ENCODE peak calls at places on chromosomes 3 and 15, in five cellular contexts. One of them, this sample, is unnamed.

GRCh38 chr3:97821413-97821809 is 400 bp upstream of the CRYBG3 start:
- DNase-seq in activated gamma-delta T cell treated with Interleukin-2 at 50 U/mL for 16 hours: peak
- DNase-seq in A549: no peak
- DNase-seq in fibroblast of the aortic adventitia: peak
- DNase-seq in NCI-H146: peak
- DNase-seq in this sample: peak

GRCh38 chr15:52699457-52699856 is 20.3 kb upstream of the ATOSA start:
- DNase-seq in A549: no peak
- DNase-seq in NCI-H146: peak
- DNase-seq in activated gamma-delta T cell treated with Interleukin-2 at 50 U/mL for 16 hours: no peak
- DNase-seq in fibroblast of the aortic adventitia: no peak
- DNase-seq in this sample: no peak

GRCh38 chr15:92869263-92869940 is 30.7 kb upstream of the CHD2 start:
- DNase-seq in activated gamma-delta T cell treated with Interleukin-2 at 50 U/mL for 16 hours: no peak
- DNase-seq in fibroblast of the aortic adventitia: peak
- DNase-seq in A549: peak
- DNase-seq in NCI-H146: no peak
- DNase-seq in this sample: peak

GRCh38 chr3:37245003-37245402 is 70.6 kb upstream of the LRRFIP2 start:
- DNase-seq in A549: no peak
- DNase-seq in fibroblast of the aortic adventitia: no peak
- DNase-seq in NCI-H146: no peak
- DNase-seq in activated gamma-delta T cell treated with Interleukin-2 at 50 U/mL for 16 hours: no peak
- DNase-seq in this sample: no peak

GRCh38 chr15:80203361-80203885 is 48.6 kb downstream of the CTXND1 start:
- DNase-seq in A549: no peak
- DNase-seq in activated gamma-delta T cell treated with Interleukin-2 at 50 U/mL for 16 hours: no peak
- DNase-seq in NCI-H146: no peak
- DNase-seq in fibroblast of the aortic adventitia: no peak
- DNase-seq in this sample: no peak

GRCh38 chr3:46065294-46065705 is 38.0 kb upstream of the XCR1 start:
- DNase-seq in A549: no peak
- DNase-seq in NCI-H146: peak
- DNase-seq in activated gamma-delta T cell treated with Interleukin-2 at 50 U/mL for 16 hours: peak
- DNase-seq in fibroblast of the aortic adventitia: no peak
- DNase-seq in this sample: no peak

GRCh38 chr15:97084650-97085049 is 754.1 kb downstream of the NR2F2 start:
- DNase-seq in NCI-H146: no peak
- DNase-seq in activated gamma-delta T cell treated with Interleukin-2 at 50 U/mL for 16 hours: no peak
- DNase-seq in fibroblast of the aortic adventitia: no peak
- DNase-seq in A549: no peak
- DNase-seq in this sample: peak

GRCh38 chr3:14460342-14461005 is 58.1 kb downstream of the SLC6A6 start:
- DNase-seq in fibroblast of the aortic adventitia: peak
- DNase-seq in A549: peak
- DNase-seq in activated gamma-delta T cell treated with Interleukin-2 at 50 U/mL for 16 hours: no peak
- DNase-seq in NCI-H146: no peak
- DNase-seq in this sample: peak

GRCh38 chr15:59644757-59645156 is 12.6 kb downstream of the GTF2A2 start:
- DNase-seq in activated gamma-delta T cell treated with Interleukin-2 at 50 U/mL for 16 hours: no peak
- DNase-seq in NCI-H146: no peak
- DNase-seq in fibroblast of the aortic adventitia: no peak
- DNase-seq in A549: no peak
- DNase-seq in this sample: no peak

GRCh38 chr15:61003683-61004299 is 225.3 kb downstream of the RORA start:
- DNase-seq in fibroblast of the aortic adventitia: no peak
- DNase-seq in A549: no peak
- DNase-seq in NCI-H146: no peak
- DNase-seq in activated gamma-delta T cell treated with Interleukin-2 at 50 U/mL for 16 hours: no peak
- DNase-seq in this sample: no peak

GRCh38 chr3:63791974-63792373 is 27.1 kb upstream of the C3orf49 start:
- DNase-seq in A549: peak
- DNase-seq in NCI-H146: no peak
- DNase-seq in fibroblast of the aortic adventitia: peak
- DNase-seq in activated gamma-delta T cell treated with Interleukin-2 at 50 U/mL for 16 hours: no peak
- DNase-seq in this sample: peak

GRCh38 chr3:111588527-111588926 is 6.6 kb downstream of the ZBED2 start:
- DNase-seq in activated gamma-delta T cell treated with Interleukin-2 at 50 U/mL for 16 hours: no peak
- DNase-seq in A549: no peak
- DNase-seq in fibroblast of the aortic adventitia: peak
- DNase-seq in NCI-H146: no peak
- DNase-seq in this sample: no peak

GRCh38 chr15:50241684-50242450 is 23.7 kb downstream of the HDC start:
- DNase-seq in A549: no peak
- DNase-seq in NCI-H146: no peak
- DNase-seq in activated gamma-delta T cell treated with Interleukin-2 at 50 U/mL for 16 hours: no peak
- DNase-seq in fibroblast of the aortic adventitia: peak
- DNase-seq in this sample: peak

GRCh38 chr15:26132786-26133185 is 269.7 kb upstream of the ATP10A start:
- DNase-seq in fibroblast of the aortic adventitia: no peak
- DNase-seq in NCI-H146: no peak
- DNase-seq in A549: no peak
- DNase-seq in activated gamma-delta T cell treated with Interleukin-2 at 50 U/mL for 16 hours: no peak
- DNase-seq in this sample: no peak

GRCh38 chr3:124851136-124851535 is 36.0 kb downstream of the ITGB5 start:
- DNase-seq in NCI-H146: no peak
- DNase-seq in fibroblast of the aortic adventitia: no peak
- DNase-seq in activated gamma-delta T cell treated with Interleukin-2 at 50 U/mL for 16 hours: no peak
- DNase-seq in A549: no peak
- DNase-seq in this sample: peak

GRCh38 chr3:72660270-72661114 is 187.8 kb downstream of the SHQ1 start:
- DNase-seq in NCI-H146: no peak
- DNase-seq in A549: no peak
- DNase-seq in fibroblast of the aortic adventitia: no peak
- DNase-seq in activated gamma-delta T cell treated with Interleukin-2 at 50 U/mL for 16 hours: no peak
- DNase-seq in this sample: no peak

GRCh38 chr3:155553800-155554199 is 191.1 kb downstream of the PLCH1 start:
- DNase-seq in activated gamma-delta T cell treated with Interleukin-2 at 50 U/mL for 16 hours: no peak
- DNase-seq in NCI-H146: no peak
- DNase-seq in fibroblast of the aortic adventitia: no peak
- DNase-seq in A549: no peak
- DNase-seq in this sample: no peak

GRCh38 chr3:25854635-25855034 is 64.7 kb downstream of the OXSM start:
- DNase-seq in fibroblast of the aortic adventitia: peak
- DNase-seq in activated gamma-delta T cell treated with Interleukin-2 at 50 U/mL for 16 hours: no peak
- DNase-seq in NCI-H146: no peak
- DNase-seq in A549: peak
- DNase-seq in this sample: peak

GRCh38 chr3:9088431-9089353 is 125.4 kb upstream of the RAD18 start:
- DNase-seq in NCI-H146: no peak
- DNase-seq in activated gamma-delta T cell treated with Interleukin-2 at 50 U/mL for 16 hours: no peak
- DNase-seq in fibroblast of the aortic adventitia: peak
- DNase-seq in A549: no peak
- DNase-seq in this sample: no peak

GRCh38 chr15:25852696-25853524 is 10.2 kb downstream of the ATP10A start:
- DNase-seq in NCI-H146: no peak
- DNase-seq in A549: peak
- DNase-seq in fibroblast of the aortic adventitia: no peak
- DNase-seq in activated gamma-delta T cell treated with Interleukin-2 at 50 U/mL for 16 hours: no peak
- DNase-seq in this sample: no peak

GRCh38 chr3:69718832-69719231 is 20.4 kb upstream of the MITF start:
- DNase-seq in fibroblast of the aortic adventitia: no peak
- DNase-seq in activated gamma-delta T cell treated with Interleukin-2 at 50 U/mL for 16 hours: no peak
- DNase-seq in NCI-H146: no peak
- DNase-seq in A549: no peak
- DNase-seq in this sample: no peak

GRCh38 chr3:106765342-106765741 is 611.9 kb upstream of the CCDC54 start:
- DNase-seq in activated gamma-delta T cell treated with Interleukin-2 at 50 U/mL for 16 hours: no peak
- DNase-seq in A549: peak
- DNase-seq in fibroblast of the aortic adventitia: peak
- DNase-seq in NCI-H146: no peak
- DNase-seq in this sample: peak

GRCh38 chr3:197912770-197913476 is 37.1 kb upstream of the RPL35A start:
- DNase-seq in fibroblast of the aortic adventitia: no peak
- DNase-seq in A549: no peak
- DNase-seq in NCI-H146: no peak
- DNase-seq in activated gamma-delta T cell treated with Interleukin-2 at 50 U/mL for 16 hours: no peak
- DNase-seq in this sample: no peak

GRCh38 chr3:161914703-161915102 is 418.1 kb downstream of the OTOL1 start:
- DNase-seq in activated gamma-delta T cell treated with Interleukin-2 at 50 U/mL for 16 hours: no peak
- DNase-seq in NCI-H146: peak
- DNase-seq in fibroblast of the aortic adventitia: peak
- DNase-seq in A549: peak
- DNase-seq in this sample: peak

GRCh38 chr3:65107174-65107573 is 419.4 kb upstream of the ADAMTS9 start:
- DNase-seq in fibroblast of the aortic adventitia: peak
- DNase-seq in activated gamma-delta T cell treated with Interleukin-2 at 50 U/mL for 16 hours: no peak
- DNase-seq in A549: no peak
- DNase-seq in NCI-H146: no peak
- DNase-seq in this sample: peak

GRCh38 chr15:98650871-98651481 is 2.6 kb downstream of the IGF1R start:
- DNase-seq in fibroblast of the aortic adventitia: peak
- DNase-seq in NCI-H146: no peak
- DNase-seq in activated gamma-delta T cell treated with Interleukin-2 at 50 U/mL for 16 hours: no peak
- DNase-seq in A549: peak
- DNase-seq in this sample: peak

GRCh38 chr15:25847066-25847465 is 16.1 kb downstream of the ATP10A start:
- DNase-seq in A549: no peak
- DNase-seq in fibroblast of the aortic adventitia: no peak
- DNase-seq in activated gamma-delta T cell treated with Interleukin-2 at 50 U/mL for 16 hours: no peak
- DNase-seq in NCI-H146: no peak
- DNase-seq in this sample: no peak

GRCh38 chr15:78206326-78207109 is 27.8 kb downstream of the ACSBG1 start:
- DNase-seq in activated gamma-delta T cell treated with Interleukin-2 at 50 U/mL for 16 hours: no peak
- DNase-seq in A549: no peak
- DNase-seq in fibroblast of the aortic adventitia: no peak
- DNase-seq in NCI-H146: no peak
- DNase-seq in this sample: peak

GRCh38 chr15:29031502-29032228 is 145.9 kb downstream of the APBA2 start:
- DNase-seq in NCI-H146: no peak
- DNase-seq in activated gamma-delta T cell treated with Interleukin-2 at 50 U/mL for 16 hours: peak
- DNase-seq in fibroblast of the aortic adventitia: no peak
- DNase-seq in A549: no peak
- DNase-seq in this sample: no peak

GRCh38 chr15:44028349-44028748 is 166.7 kb downstream of the FRMD5 start:
- DNase-seq in NCI-H146: no peak
- DNase-seq in fibroblast of the aortic adventitia: no peak
- DNase-seq in A549: no peak
- DNase-seq in activated gamma-delta T cell treated with Interleukin-2 at 50 U/mL for 16 hours: no peak
- DNase-seq in this sample: no peak

GRCh38 chr3:58899159-58899952 is 150.5 kb downstream of the CFAP20DC start:
- DNase-seq in A549: no peak
- DNase-seq in NCI-H146: no peak
- DNase-seq in activated gamma-delta T cell treated with Interleukin-2 at 50 U/mL for 16 hours: peak
- DNase-seq in fibroblast of the aortic adventitia: peak
- DNase-seq in this sample: peak

GRCh38 chr3:12522721-12523120 is 22.6 kb downstream of the MKRN2OS start:
- DNase-seq in fibroblast of the aortic adventitia: no peak
- DNase-seq in NCI-H146: no peak
- DNase-seq in activated gamma-delta T cell treated with Interleukin-2 at 50 U/mL for 16 hours: no peak
- DNase-seq in A549: no peak
- DNase-seq in this sample: no peak

GRCh38 chr3:127141921-127142730 is 50.8 kb upstream of the PRR23E start:
- DNase-seq in fibroblast of the aortic adventitia: no peak
- DNase-seq in NCI-H146: peak
- DNase-seq in activated gamma-delta T cell treated with Interleukin-2 at 50 U/mL for 16 hours: no peak
- DNase-seq in A549: peak
- DNase-seq in this sample: no peak

GRCh38 chr15:74722591-74722990 is 2.7 kb downstream of the CYP1A1 start:
- DNase-seq in NCI-H146: no peak
- DNase-seq in A549: no peak
- DNase-seq in activated gamma-delta T cell treated with Interleukin-2 at 50 U/mL for 16 hours: no peak
- DNase-seq in fibroblast of the aortic adventitia: no peak
- DNase-seq in this sample: no peak

GRCh38 chr3:8650583-8651416 is 6.2 kb upstream of the SSUH2 start:
- DNase-seq in activated gamma-delta T cell treated with Interleukin-2 at 50 U/mL for 16 hours: no peak
- DNase-seq in A549: no peak
- DNase-seq in NCI-H146: no peak
- DNase-seq in fibroblast of the aortic adventitia: peak
- DNase-seq in this sample: no peak